ENCODE peak calls at places on chromosomes 6 and 20, in ten cellular contexts. V is ecto neural progenitor cell; P is AG09309; Q is anterior cingulate cortex; G is astrocyte of the spinal cord; L is NCI-H69; A is AG09319; X is ACHN; H is CD4-positive, alpha-beta T cell; T is iris pigment epithelial cell. J is an unnamed sample.

GRCh38 chr6:108689279-108690161 is 128.8 kb downstream of the FOXO3 start:
- DNase-seq in A (peak), P (peak), X (peak), T (peak), Q (no peak), G (peak), H (no peak), L (peak), V (no peak), J (peak)

GRCh38 chr6:1498491-1499113 is 109.2 kb downstream of the FOXF2 start:
- DNase-seq in X (no peak), P (no peak), V (no peak), T (peak), L (peak), A (peak), G (no peak), Q (no peak), H (no peak), J (no peak)

GRCh38 chr20:47309806-47310426 is 46.6 kb downstream of the ZMYND8 start:
- DNase-seq in Q (no peak), H (no peak), X (no peak), P (no peak), T (no peak), A (no peak), V (no peak), L (no peak), G (no peak), J (no peak)

GRCh38 chr6:150739711-150740349 is 125.7 kb upstream of the MTHFD1L start:
- DNase-seq in P (no peak), A (no peak), X (no peak), H (no peak), Q (no peak), G (no peak), L (no peak), T (no peak), V (no peak), J (no peak)

GRCh38 chr6:90413867-90414266 is 117.2 kb upstream of the BACH2 start:
- DNase-seq in G (peak), T (peak), L (peak), V (peak), Q (peak), A (no peak), X (no peak), H (peak), P (no peak), J (no peak)

GRCh38 chr20:44690781-44691423 is 24.3 kb upstream of the CCN5 start:
- DNase-seq in L (no peak), T (no peak), A (no peak), Q (no peak), X (no peak), G (no peak), H (no peak), V (no peak), P (no peak), J (no peak)

GRCh38 chr6:163830641-163831040 is 416.1 kb downstream of the QKI start:
- DNase-seq in H (no peak), X (no peak), V (no peak), P (no peak), G (no peak), L (no peak), T (no peak), A (no peak), Q (no peak), J (no peak)

GRCh38 chr6:31356946-31357466 is at the start of gene HLA-B:
- DNase-seq in H (peak), T (peak), L (peak), X (peak), V (peak), P (peak), Q (peak), A (peak), G (peak), J (peak)

GRCh38 chr6:150514806-150515362 is 84.8 kb upstream of the PLEKHG1 start:
- DNase-seq in X (no peak), V (peak), L (no peak), A (no peak), H (no peak), G (no peak), P (no peak), Q (no peak), T (no peak), J (no peak)

GRCh38 chr6:35311390-35312075 is 13.9 kb downstream of the DEF6 start:
- DNase-seq in G (no peak), H (peak), L (no peak), V (peak), A (no peak), T (no peak), X (no peak), P (no peak), Q (no peak), J (no peak)

GRCh38 chr6:146990284-146990683 is 213.9 kb upstream of the STXBP5 start:
- DNase-seq in X (no peak), G (peak), T (peak), L (no peak), H (no peak), P (no peak), Q (no peak), V (no peak), A (no peak), J (peak)